ENCODE peak calls at places on chromosomes 1 and 21, in eight cellular contexts. U, C, Y, R, N, H, T and I are unnamed samples.

GRCh38 chr1:193448682-193449461 is 262.5 kb upstream of the B3GALT2 start:
- DNase-seq in U (no peak), C (no peak), Y (no peak), R (no peak), N (no peak), H (no peak), T (no peak), I (no peak)

GRCh38 chr1:194369622-194370021 is 1183.2 kb upstream of the B3GALT2 start:
- DNase-seq in U (no peak), C (no peak), Y (no peak), R (no peak), N (no peak), H (no peak), T (no peak), I (no peak)

GRCh38 chr1:53110370-53111072 is 31.9 kb downstream of the SLC1A7 start:
- DNase-seq in U (no peak), C (no peak), Y (no peak), R (no peak), N (peak), H (peak), T (no peak), I (no peak)

GRCh38 chr1:157653494-157653873 is 47.1 kb downstream of the FCRL3 start:
- DNase-seq in U (no peak), C (no peak), Y (no peak), R (no peak), N (no peak), H (no peak), T (no peak), I (no peak)

GRCh38 chr1:159923203-159924024 is 1.9 kb downstream of the TAGLN2 start:
- DNase-seq in U (peak), C (peak), Y (peak), R (peak), N (peak), H (peak), T (peak), I (peak)

GRCh38 chr1:155890251-155890650 is 20.9 kb downstream of the RIT1 start:
- DNase-seq in U (no peak), C (no peak), Y (no peak), R (no peak), N (no peak), H (no peak), T (no peak), I (no peak)

GRCh38 chr21:28298251-28298672 is 694.4 kb downstream of the LTN1 start:
- DNase-seq in U (peak), C (no peak), Y (no peak), R (no peak), N (no peak), H (no peak), T (no peak), I (no peak)

GRCh38 chr1:31064115-31064514 is 1.4 kb downstream of the PUM1 start:
- DNase-seq in U (no peak), C (no peak), Y (no peak), R (no peak), N (no peak), H (no peak), T (no peak), I (no peak)

GRCh38 chr1:68442822-68443556 is 6.8 kb downstream of the RPE65 start:
- DNase-seq in U (peak), C (peak), Y (peak), R (no peak), N (no peak), H (no peak), T (peak), I (no peak)

GRCh38 chr1:20710450-20711284 is 7.1 kb downstream of the KIF17 start:
- DNase-seq in U (no peak), C (no peak), Y (no peak), R (no peak), N (no peak), H (no peak), T (no peak), I (no peak)

GRCh38 chr21:39504230-39504629 is 52.5 kb downstream of the SH3BGR start:
- DNase-seq in U (no peak), C (no peak), Y (no peak), R (no peak), N (no peak), H (no peak), T (no peak), I (no peak)

GRCh38 chr1:169060010-169060722 is 46.3 kb upstream of the ATP1B1 start:
- DNase-seq in U (no peak), C (no peak), Y (no peak), R (peak), N (no peak), H (no peak), T (no peak), I (no peak)

GRCh38 chr1:81582467-81582986 is 218.2 kb upstream of the ADGRL2 start:
- DNase-seq in U (peak), C (no peak), Y (no peak), R (no peak), N (no peak), H (no peak), T (peak), I (no peak)

GRCh38 chr21:45433911-45434644 is 29.1 kb downstream of the COL18A1 start:
- DNase-seq in U (no peak), C (no peak), Y (no peak), R (no peak), N (no peak), H (no peak), T (no peak), I (no peak)

GRCh38 chr1:55869050-55869449 is 653.9 kb upstream of the USP24 start:
- DNase-seq in U (no peak), C (no peak), Y (no peak), R (no peak), N (no peak), H (peak), T (no peak), I (no peak)

GRCh38 chr1:9366298-9366697 is 73.6 kb downstream of the SPSB1 start:
- DNase-seq in U (no peak), C (no peak), Y (no peak), R (no peak), N (no peak), H (no peak), T (no peak), I (no peak)

GRCh38 chr1:207806531-207807394 is 54.9 kb downstream of the CD46 start:
- DNase-seq in U (peak), C (no peak), Y (no peak), R (peak), N (no peak), H (no peak), T (peak), I (peak)

GRCh38 chr1:201312298-201312697 is 29.0 kb downstream of the PKP1 start:
- DNase-seq in U (peak), C (no peak), Y (no peak), R (no peak), N (no peak), H (no peak), T (no peak), I (no peak)

GRCh38 chr1:24069817-24070216 is 42.1 kb downstream of the MYOM3 start:
- DNase-seq in U (peak), C (no peak), Y (no peak), R (no peak), N (no peak), H (no peak), T (no peak), I (no peak)

DNA sequence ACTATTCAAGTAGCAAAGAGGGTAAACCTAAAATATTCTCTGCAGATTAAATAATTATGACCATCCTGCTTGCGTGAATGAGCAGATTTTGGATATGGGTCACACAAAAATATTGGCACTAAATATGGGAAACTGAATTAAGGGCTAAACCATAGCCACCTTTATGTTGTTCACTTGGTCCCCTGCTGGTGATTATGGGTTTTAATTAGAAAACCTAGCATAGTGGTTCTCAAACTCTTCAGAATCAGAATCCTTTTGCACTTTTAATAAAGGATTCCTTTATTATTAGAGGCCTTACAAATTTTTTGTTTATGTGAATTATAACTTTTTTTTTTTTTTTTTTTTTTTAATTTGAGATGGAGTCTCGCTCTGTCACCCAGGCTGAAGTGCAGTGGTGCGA is 38.5 kb upstream of the ZNHIT6 start:
- DNase-seq in U (no peak), C (no peak), Y (no peak), R (no peak), N (no peak), H (no peak), T (no peak), I (no peak)
- TF ChIP-seq CTCF in U (peak), C (no peak), Y (no peak), R (no peak), N (no peak), H (no peak), T (no peak), I (no peak)

DNA sequence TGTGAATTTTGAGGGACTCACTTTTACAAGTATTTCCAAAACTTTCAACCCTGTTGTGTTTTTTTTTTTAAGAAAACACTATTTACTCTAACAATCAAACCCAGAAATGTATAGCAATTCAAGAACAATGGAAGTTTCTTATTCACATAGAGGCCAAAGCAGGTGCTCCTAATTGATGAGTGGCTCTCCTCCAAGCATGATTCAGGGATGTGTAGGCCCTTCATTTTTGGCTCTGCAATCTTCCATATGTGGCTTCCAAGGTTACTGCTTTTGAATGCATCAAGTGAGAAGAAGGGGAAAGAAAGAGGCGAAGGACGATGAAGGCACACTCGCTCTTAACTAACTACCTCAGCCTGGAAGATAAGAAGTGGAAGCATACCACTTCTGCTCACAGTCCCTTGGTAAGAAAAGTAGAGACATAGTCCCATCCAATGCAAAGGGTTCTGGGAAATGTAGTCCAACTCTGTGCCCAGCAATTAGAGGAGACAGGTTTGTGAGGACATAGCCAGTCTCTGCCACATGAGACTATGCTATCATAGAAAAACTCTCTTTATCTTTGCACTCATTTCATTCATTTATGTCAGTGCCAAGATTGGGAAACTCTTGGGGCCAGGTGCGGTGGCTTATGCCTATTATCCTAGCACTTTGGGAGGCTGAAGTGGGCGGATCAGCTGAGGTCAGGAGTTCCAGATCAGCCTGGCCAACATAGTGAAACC is 46.0 kb downstream of the OPTC start:
- DNase-seq in U (no peak), C (no peak), Y (no peak), R (no peak), N (no peak), H (no peak), T (no peak), I (no peak)
- TF ChIP-seq CTCF in U (no peak), C (no peak), Y (no peak), R (no peak), N (no peak), H (no peak), T (no peak), I (no peak)

GRCh38 chr1:177329871-177330270 is 159.1 kb downstream of the BRINP2 start:
- DNase-seq in U (no peak), C (no peak), Y (no peak), R (no peak), N (no peak), H (no peak), T (no peak), I (no peak)

GRCh38 chr1:177334856-177335255 is 164.1 kb downstream of the BRINP2 start:
- DNase-seq in U (no peak), C (no peak), Y (no peak), R (no peak), N (no peak), H (no peak), T (no peak), I (no peak)

GRCh38 chr1:177338376-177338775 is 167.6 kb downstream of the BRINP2 start:
- DNase-seq in U (no peak), C (no peak), Y (no peak), R (no peak), N (no peak), H (no peak), T (no peak), I (no peak)

GRCh38 chr1:177334276-177334675 is 163.5 kb downstream of the BRINP2 start:
- DNase-seq in U (no peak), C (no peak), Y (no peak), R (no peak), N (no peak), H (no peak), T (no peak), I (no peak)
- TF ChIP-seq CTCF in U (peak), C (no peak), Y (no peak), R (no peak), N (no peak), H (no peak), T (no peak), I (no peak)

GRCh38 chr1:232635279-232635678 is 5.3 kb upstream of the SIPA1L2 start:
- DNase-seq in U (no peak), C (no peak), Y (no peak), R (no peak), N (no peak), H (no peak), T (no peak), I (no peak)

GRCh38 chr1:232635778-232636356 is 5.9 kb upstream of the SIPA1L2 start:
- DNase-seq in U (peak), C (no peak), Y (peak), R (no peak), N (no peak), H (no peak), T (no peak), I (no peak)

GRCh38 chr1:232630894-232631195 is 912 bp upstream of the SIPA1L2 start:
- DNase-seq in U (no peak), C (no peak), Y (no peak), R (no peak), N (no peak), H (no peak), T (no peak), I (no peak)

GRCh38 chr1:232636799-232637198 is 6.9 kb upstream of the SIPA1L2 start:
- DNase-seq in U (no peak), C (no peak), Y (no peak), R (no peak), N (no peak), H (no peak), T (no peak), I (no peak)

DNA sequence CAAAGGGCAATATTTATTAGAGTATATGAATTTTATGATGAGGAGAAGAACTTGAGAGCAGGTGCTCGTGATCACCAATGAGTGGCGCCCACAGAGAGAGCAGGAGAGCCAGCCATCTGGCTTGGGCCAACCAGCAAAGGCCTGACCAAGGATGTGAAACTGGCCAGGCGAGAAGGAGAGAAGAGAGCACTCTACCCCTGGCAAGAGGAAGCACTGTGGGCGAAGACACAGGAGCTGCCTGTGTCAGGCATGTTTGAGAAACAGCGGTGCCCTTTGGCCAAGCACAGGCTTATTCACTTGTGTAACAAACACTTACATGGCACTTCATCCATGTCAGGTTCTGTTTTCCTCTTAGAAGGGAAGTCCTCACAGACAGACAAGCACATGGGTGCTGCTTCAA is 4.2 kb upstream of the SIPA1L2 start:
- DNase-seq in U (no peak), C (no peak), Y (no peak), R (no peak), N (no peak), H (peak), T (no peak), I (no peak)
- TF ChIP-seq CTCF in U (no peak), C (no peak), Y (no peak), R (no peak), N (no peak), H (no peak), T (no peak), I (no peak)

DNA sequence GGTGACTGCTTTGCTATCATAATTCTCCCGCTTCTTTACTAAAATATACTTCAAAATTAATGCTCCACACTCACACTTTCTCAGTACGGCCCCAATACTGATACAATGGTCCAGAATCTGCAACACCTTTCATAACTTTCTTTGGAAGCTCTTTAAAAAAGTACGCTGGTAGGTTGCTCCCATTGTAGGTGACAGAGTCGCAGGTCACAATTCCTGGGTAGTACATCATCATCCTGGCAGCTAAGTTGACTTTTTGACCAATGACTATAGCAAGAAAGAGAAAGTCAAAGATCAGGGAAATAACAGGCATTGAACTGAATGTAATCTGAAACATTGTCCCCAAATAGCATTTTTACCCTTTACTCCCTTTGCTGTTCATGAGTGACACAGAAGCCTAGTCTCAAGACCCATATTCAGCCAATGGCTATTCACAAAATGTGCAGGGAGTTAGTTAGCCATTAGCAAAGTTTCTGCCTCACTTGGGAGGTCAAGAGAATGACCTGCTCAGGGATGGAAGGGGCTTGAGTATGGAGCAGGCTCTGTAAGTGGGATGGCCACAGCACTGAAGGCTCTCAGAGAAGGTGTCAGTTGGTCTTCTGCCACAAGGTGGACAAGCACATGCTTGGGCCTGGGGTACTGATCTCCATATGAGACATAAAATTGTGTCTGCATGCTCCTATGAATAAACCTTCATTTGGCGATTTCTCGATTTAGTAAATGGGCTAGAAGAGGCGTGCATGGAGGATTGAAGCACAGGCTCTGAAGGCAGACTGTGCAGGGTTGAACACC is 35.4 kb downstream of the ADCY10 start:
- DNase-seq in U (no peak), C (no peak), Y (no peak), R (no peak), N (no peak), H (no peak), T (no peak), I (no peak)
- TF ChIP-seq CTCF in U (no peak), C (no peak), Y (no peak), R (no peak), N (no peak), H (no peak), T (no peak), I (no peak)

DNA sequence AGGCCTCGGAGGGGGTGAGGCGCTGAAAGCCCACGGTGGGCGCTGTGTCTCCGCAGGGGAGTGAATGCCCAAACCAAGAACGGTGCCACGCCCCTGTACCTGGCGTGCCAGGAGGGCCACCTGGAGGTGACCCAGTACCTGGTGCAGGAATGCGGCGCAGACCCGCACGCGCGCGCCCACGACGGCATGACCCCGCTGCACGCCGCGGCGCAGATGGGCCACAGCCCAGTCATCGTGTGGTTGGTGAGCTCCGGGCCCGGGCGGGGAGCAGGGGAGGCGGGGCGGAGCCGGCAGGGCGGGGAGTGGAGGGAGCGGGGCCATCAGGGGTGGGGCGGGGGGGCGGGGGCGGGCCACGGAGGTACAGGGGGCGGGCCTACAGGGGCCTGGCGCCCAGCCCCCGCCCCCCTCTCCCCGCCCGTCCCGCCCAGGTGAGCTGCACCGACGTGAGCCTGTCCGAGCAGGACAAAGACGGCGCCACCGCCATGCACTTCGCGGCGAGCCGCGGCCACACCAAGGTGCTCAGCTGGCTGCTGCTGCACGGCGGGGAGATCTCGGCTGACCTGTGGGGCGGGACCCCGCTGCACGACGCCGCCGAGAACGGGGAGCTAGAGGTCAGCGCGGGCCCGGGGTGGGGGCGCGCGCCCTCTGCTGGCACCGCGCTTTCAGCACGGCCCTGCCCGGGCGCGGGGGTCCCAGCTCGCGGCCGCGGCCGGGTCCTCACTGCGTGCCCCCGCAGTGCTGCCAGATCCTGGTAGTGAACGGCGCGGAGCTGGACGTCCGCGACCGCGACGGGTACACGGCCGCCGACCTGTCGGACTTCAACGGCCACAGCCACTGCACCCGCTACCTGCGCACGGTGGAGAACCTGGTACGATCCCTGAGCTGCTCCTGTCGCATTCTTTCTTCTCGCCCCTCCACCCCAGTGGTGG is 15.9 kb downstream of the ESPN start:
- DNase-seq in U (peak), C (no peak), Y (peak), R (no peak), N (no peak), H (peak), T (no peak), I (no peak)
- TF ChIP-seq CTCF in U (no peak), C (peak), Y (peak), R (no peak), N (no peak), H (no peak), T (no peak), I (peak)

GRCh38 chr1:12454406-12455391 is 163.3 kb downstream of the DHRS3 start:
- DNase-seq in U (no peak), C (no peak), Y (no peak), R (peak), N (peak), H (no peak), T (peak), I (no peak)
- TF ChIP-seq CTCF in U (no peak), C (no peak), Y (no peak), R (peak), N (no peak), H (no peak), T (peak), I (no peak)